ENCODE peak calls at places on chromosomes 5 and 9, in ten cellular contexts. One of them, this sample, is unnamed. For H3K36me3 and H3K4me1, the result is how much of the 10 kb centered on the place peaks cover.

GRCh38 chr9:116589392-116590354 is 97.4 kb upstream of the TRIM32 start:
- DNase-seq in left ventricle myocardium inferior: no peak
- DNase-seq in CD8-positive, alpha-beta T cell: no peak
- DNase-seq in IMR-90: peak
- DNase-seq in heart right ventricle: no peak
- DNase-seq in pancreas: no peak
- DNase-seq in astrocyte: no peak
- DNase-seq in PC-9: no peak
- DNase-seq in K562: peak
- DNase-seq in OCI-LY7: peak
- DNase-seq in this sample: no peak

GRCh38 chr9:128899566-128900322 is 17.8 kb downstream of the LRRC8A start:
- DNase-seq in left ventricle myocardium inferior: no peak
- DNase-seq in CD8-positive, alpha-beta T cell: no peak
- DNase-seq in IMR-90: no peak
- DNase-seq in heart right ventricle: no peak
- DNase-seq in pancreas: peak
- DNase-seq in astrocyte: no peak
- DNase-seq in PC-9: peak
- DNase-seq in K562: no peak
- DNase-seq in OCI-LY7: no peak
- DNase-seq in this sample: no peak

GRCh38 chr5:78799254-78800017 is 150.9 kb upstream of the LHFPL2 start:
- DNase-seq in left ventricle myocardium inferior: no peak
- DNase-seq in CD8-positive, alpha-beta T cell: no peak
- DNase-seq in IMR-90: peak
- DNase-seq in heart right ventricle: no peak
- DNase-seq in pancreas: no peak
- DNase-seq in astrocyte: peak
- DNase-seq in PC-9: no peak
- DNase-seq in K562: no peak
- DNase-seq in OCI-LY7: no peak
- DNase-seq in this sample: no peak

GRCh38 chr5:10354048-10354872 is 765 bp downstream of the MARCHF6 start:
- DNase-seq in left ventricle myocardium inferior: peak
- DNase-seq in CD8-positive, alpha-beta T cell: no peak
- DNase-seq in IMR-90: peak
- DNase-seq in heart right ventricle: no peak
- DNase-seq in pancreas: peak
- DNase-seq in astrocyte: peak
- DNase-seq in PC-9: peak
- DNase-seq in K562: peak
- DNase-seq in OCI-LY7: peak
- DNase-seq in this sample: no peak

GRCh38 chr5:23089316-23089715 is 236.2 kb upstream of the CDH12 start:
- DNase-seq in left ventricle myocardium inferior: no peak
- DNase-seq in CD8-positive, alpha-beta T cell: no peak
- DNase-seq in IMR-90: no peak
- DNase-seq in heart right ventricle: no peak
- DNase-seq in pancreas: no peak
- DNase-seq in astrocyte: no peak
- DNase-seq in PC-9: no peak
- DNase-seq in K562: no peak
- DNase-seq in OCI-LY7: no peak
- DNase-seq in this sample: peak

GRCh38 chr9:112115955-112116354 is 59.1 kb downstream of the SUSD1 start:
- DNase-seq in left ventricle myocardium inferior: no peak
- DNase-seq in CD8-positive, alpha-beta T cell: no peak
- DNase-seq in IMR-90: no peak
- DNase-seq in heart right ventricle: no peak
- DNase-seq in pancreas: no peak
- DNase-seq in astrocyte: no peak
- DNase-seq in PC-9: no peak
- DNase-seq in K562: no peak
- DNase-seq in OCI-LY7: no peak
- DNase-seq in this sample: no peak

GRCh38 chr5:111741270-111741669 is 15.7 kb downstream of the NREP start:
- DNase-seq in left ventricle myocardium inferior: no peak
- DNase-seq in CD8-positive, alpha-beta T cell: no peak
- DNase-seq in IMR-90: peak
- DNase-seq in heart right ventricle: no peak
- DNase-seq in pancreas: no peak
- DNase-seq in astrocyte: no peak
- DNase-seq in PC-9: no peak
- DNase-seq in K562: no peak
- DNase-seq in OCI-LY7: peak
- DNase-seq in this sample: no peak

GRCh38 chr5:161385080-161385479 is 161.4 kb downstream of the GABRB2 start:
- DNase-seq in left ventricle myocardium inferior: no peak
- DNase-seq in CD8-positive, alpha-beta T cell: no peak
- DNase-seq in IMR-90: no peak
- DNase-seq in heart right ventricle: no peak
- DNase-seq in pancreas: no peak
- DNase-seq in astrocyte: no peak
- DNase-seq in PC-9: no peak
- DNase-seq in K562: no peak
- DNase-seq in OCI-LY7: no peak
- DNase-seq in this sample: no peak

GRCh38 chr5:135835766-135836165 is 1.3 kb downstream of the SLC25A48 start:
- DNase-seq in left ventricle myocardium inferior: no peak
- DNase-seq in CD8-positive, alpha-beta T cell: no peak
- DNase-seq in IMR-90: no peak
- DNase-seq in heart right ventricle: no peak
- DNase-seq in pancreas: no peak
- DNase-seq in astrocyte: no peak
- DNase-seq in PC-9: no peak
- DNase-seq in K562: no peak
- DNase-seq in OCI-LY7: no peak
- DNase-seq in this sample: no peak

GRCh38 chr9:74920944-74921626 is 31.6 kb downstream of the C9orf40 start:
- DNase-seq in left ventricle myocardium inferior: no peak
- DNase-seq in CD8-positive, alpha-beta T cell: no peak
- DNase-seq in IMR-90: no peak
- DNase-seq in heart right ventricle: no peak
- DNase-seq in pancreas: no peak
- DNase-seq in astrocyte: no peak
- DNase-seq in PC-9: no peak
- DNase-seq in K562: no peak
- DNase-seq in OCI-LY7: no peak
- DNase-seq in this sample: no peak

DNA sequence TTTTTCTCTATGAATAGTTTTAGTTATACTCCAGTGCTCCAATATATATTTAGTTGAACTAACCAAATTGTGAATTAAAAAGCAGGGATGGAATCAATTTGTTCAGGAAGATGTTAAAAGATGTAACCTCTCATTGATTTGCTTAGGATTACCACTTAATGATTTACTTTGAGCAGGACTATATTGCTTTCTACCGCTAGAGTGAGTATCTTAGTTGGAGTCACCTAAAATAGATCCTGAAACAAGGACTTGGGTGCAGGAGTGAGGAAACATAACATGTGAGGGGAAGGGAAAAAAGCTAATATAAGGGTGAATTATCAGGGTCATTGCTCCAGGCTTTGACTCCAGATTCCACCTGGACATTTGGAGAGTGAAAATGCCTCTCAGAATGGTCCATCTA is 2277.4 kb upstream of the C9orf72 start:
- DNase-seq in left ventricle myocardium inferior: no peak
- DNase-seq in CD8-positive, alpha-beta T cell: no peak
- DNase-seq in IMR-90: no peak
- DNase-seq in heart right ventricle: no peak
- DNase-seq in pancreas: no peak
- DNase-seq in astrocyte: no peak
- DNase-seq in PC-9: no peak
- DNase-seq in K562: no peak
- DNase-seq in OCI-LY7: no peak
- DNase-seq in this sample: no peak
- TF ChIP-seq CTCF in left ventricle myocardium inferior: no peak
- TF ChIP-seq CTCF in CD8-positive, alpha-beta T cell: no peak
- TF ChIP-seq CTCF in IMR-90: no peak
- TF ChIP-seq CTCF in heart right ventricle: no peak
- TF ChIP-seq CTCF in pancreas: no peak
- TF ChIP-seq CTCF in astrocyte: no peak
- TF ChIP-seq CTCF in PC-9: no peak
- TF ChIP-seq CTCF in K562: no peak
- TF ChIP-seq CTCF in OCI-LY7: no peak
- TF ChIP-seq CTCF in this sample: no peak

DNA sequence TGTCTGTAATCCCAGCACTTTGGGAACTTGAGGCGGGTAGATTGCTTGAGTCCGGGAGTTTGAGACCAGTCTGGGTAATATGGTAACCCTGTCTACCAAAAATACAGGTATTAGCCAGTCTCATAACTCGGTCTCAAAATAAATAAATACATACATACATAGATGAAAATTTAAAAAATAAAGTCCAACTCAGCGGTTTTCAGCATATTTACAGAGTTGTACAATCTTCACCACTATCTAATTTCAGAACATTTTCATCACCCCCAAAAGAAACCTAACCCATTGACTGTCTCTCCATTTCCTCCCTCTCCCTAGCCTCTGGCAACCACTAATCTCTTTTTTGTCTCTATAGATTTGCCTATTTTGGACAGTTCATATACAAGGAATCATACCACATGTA is 10.7 kb downstream of the RMND5B start:
- DNase-seq in left ventricle myocardium inferior: no peak
- DNase-seq in CD8-positive, alpha-beta T cell: no peak
- DNase-seq in IMR-90: no peak
- DNase-seq in heart right ventricle: no peak
- DNase-seq in pancreas: no peak
- DNase-seq in astrocyte: no peak
- DNase-seq in PC-9: no peak
- DNase-seq in K562: no peak
- DNase-seq in OCI-LY7: no peak
- DNase-seq in this sample: no peak
- H3K36me3 ChIP-seq in left ventricle myocardium inferior: half or more
- H3K36me3 ChIP-seq in CD8-positive, alpha-beta T cell: under half
- H3K36me3 ChIP-seq in IMR-90: under half
- H3K36me3 ChIP-seq in heart right ventricle: half or more
- H3K36me3 ChIP-seq in pancreas: under half
- H3K36me3 ChIP-seq in astrocyte: under half
- H3K36me3 ChIP-seq in PC-9: under half
- H3K36me3 ChIP-seq in K562: half or more
- H3K36me3 ChIP-seq in OCI-LY7: half or more
- H3K36me3 ChIP-seq in this sample: under half

GRCh38 chr9:27548055-27548741 is 18.6 kb upstream of the MOB3B start:
- DNase-seq in left ventricle myocardium inferior: no peak
- DNase-seq in CD8-positive, alpha-beta T cell: no peak
- DNase-seq in IMR-90: peak
- DNase-seq in heart right ventricle: no peak
- DNase-seq in pancreas: no peak
- DNase-seq in astrocyte: peak
- DNase-seq in PC-9: no peak
- DNase-seq in K562: peak
- DNase-seq in OCI-LY7: peak
- DNase-seq in this sample: no peak
- H3K4me1 ChIP-seq in left ventricle myocardium inferior: under half
- H3K4me1 ChIP-seq in CD8-positive, alpha-beta T cell: under half
- H3K4me1 ChIP-seq in IMR-90: under half
- H3K4me1 ChIP-seq in heart right ventricle: under half
- H3K4me1 ChIP-seq in pancreas: under half
- H3K4me1 ChIP-seq in astrocyte: under half
- H3K4me1 ChIP-seq in PC-9: under half
- H3K4me1 ChIP-seq in K562: under half
- H3K4me1 ChIP-seq in OCI-LY7: under half
- H3K4me1 ChIP-seq in this sample: under half

DNA sequence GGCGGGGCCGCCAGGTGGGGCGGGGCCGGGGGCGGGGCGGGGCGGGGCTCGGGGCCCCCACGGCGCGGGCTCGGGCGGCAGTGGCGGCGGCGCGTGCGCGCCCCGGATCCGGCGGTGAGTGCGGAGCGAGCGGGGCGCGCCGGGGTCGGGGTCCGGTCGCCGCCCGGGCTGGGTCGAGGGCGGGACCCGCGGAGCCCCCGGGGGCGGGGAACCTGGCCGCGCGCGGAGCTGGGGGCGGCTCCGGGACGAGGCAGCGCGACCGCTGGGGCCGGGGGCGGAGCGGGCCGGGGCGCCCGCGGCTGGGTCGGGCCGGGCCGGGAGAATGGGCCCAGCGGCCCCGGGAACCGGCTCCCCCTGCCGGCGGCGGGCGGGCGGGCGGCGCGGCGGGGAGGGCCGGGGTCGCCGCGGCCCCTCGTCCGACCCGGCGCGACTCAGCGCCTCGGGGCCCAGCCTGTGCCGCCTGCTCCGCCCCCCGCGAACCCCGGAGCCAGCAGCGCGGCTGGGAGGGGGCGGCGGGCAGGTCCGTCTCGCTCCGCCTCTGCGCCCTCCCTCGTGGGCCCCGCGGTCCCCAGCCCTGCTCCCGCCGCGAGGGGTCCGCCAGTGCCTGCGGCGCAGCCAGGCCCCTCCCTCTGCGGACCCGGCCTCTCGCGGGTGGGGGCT is 3.1 kb downstream of the EGFL7 start:
- DNase-seq in left ventricle myocardium inferior: no peak
- DNase-seq in CD8-positive, alpha-beta T cell: no peak
- DNase-seq in IMR-90: no peak
- DNase-seq in heart right ventricle: no peak
- DNase-seq in pancreas: no peak
- DNase-seq in astrocyte: no peak
- DNase-seq in PC-9: peak
- DNase-seq in K562: peak
- DNase-seq in OCI-LY7: no peak
- DNase-seq in this sample: no peak
- TF ChIP-seq CTCF in left ventricle myocardium inferior: no peak
- TF ChIP-seq CTCF in CD8-positive, alpha-beta T cell: no peak
- TF ChIP-seq CTCF in IMR-90: peak
- TF ChIP-seq CTCF in heart right ventricle: no peak
- TF ChIP-seq CTCF in pancreas: no peak
- TF ChIP-seq CTCF in astrocyte: no peak
- TF ChIP-seq CTCF in PC-9: no peak
- TF ChIP-seq CTCF in K562: peak
- TF ChIP-seq CTCF in OCI-LY7: no peak
- TF ChIP-seq CTCF in this sample: no peak